ENCODE peak calls at places on chromosomes 11 and 22, in four cellular contexts. One of them, this sample, is unnamed.

GRCh38 chr11:2828585-2829330 is 56.8 kb downstream of the CDKN1C start:
- DNase-seq in H9: no peak
- DNase-seq in AG09309: no peak
- DNase-seq in T-cell: no peak
- DNase-seq in this sample: no peak

GRCh38 chr11:113193077-113193476 is 121.3 kb upstream of the TTC12 start:
- DNase-seq in AG09309: no peak
- DNase-seq in H9: no peak
- DNase-seq in T-cell: no peak
- DNase-seq in this sample: no peak

GRCh38 chr22:23283591-23284503 is 103.5 kb downstream of the BCR start:
- DNase-seq in AG09309: no peak
- DNase-seq in T-cell: no peak
- DNase-seq in H9: no peak
- DNase-seq in this sample: no peak

GRCh38 chr22:38788016-38788415 is 5.9 kb downstream of the DNAL4 start:
- DNase-seq in H9: no peak
- DNase-seq in T-cell: no peak
- DNase-seq in AG09309: no peak
- DNase-seq in this sample: no peak

GRCh38 chr11:43503417-43503816 is 144.7 kb downstream of the TTC17 start:
- DNase-seq in H9: no peak
- DNase-seq in T-cell: no peak
- DNase-seq in AG09309: no peak
- DNase-seq in this sample: no peak

GRCh38 chr11:95067042-95067827 is 516 bp downstream of the SRSF8 start:
- DNase-seq in T-cell: peak; percentile 67
- DNase-seq in H9: peak; percentile 75
- DNase-seq in AG09309: no peak
- DNase-seq in this sample: peak; percentile 89

GRCh38 chr11:131694526-131695424 is 324.4 kb downstream of the NTM start:
- DNase-seq in AG09309: no peak
- DNase-seq in T-cell: peak; percentile 40
- DNase-seq in H9: peak; percentile 92
- DNase-seq in this sample: no peak

GRCh38 chr22:38148252-38148651 is 33.4 kb downstream of the PLA2G6 start:
- DNase-seq in AG09309: peak; percentile 27
- DNase-seq in T-cell: no peak
- DNase-seq in H9: no peak
- DNase-seq in this sample: peak; percentile 24

GRCh38 chr11:22169833-22170232 is 23.1 kb upstream of the ANO5 start:
- DNase-seq in AG09309: no peak
- DNase-seq in H9: no peak
- DNase-seq in T-cell: no peak
- DNase-seq in this sample: no peak

GRCh38 chr11:70567680-70568503 is 169.6 kb downstream of the CTTN start:
- DNase-seq in H9: peak; percentile 60
- DNase-seq in AG09309: no peak
- DNase-seq in T-cell: no peak
- DNase-seq in this sample: no peak

GRCh38 chr22:28923826-28924732 is 40.7 kb downstream of the ZNRF3 start:
- DNase-seq in AG09309: no peak
- DNase-seq in T-cell: no peak
- DNase-seq in H9: no peak
- DNase-seq in this sample: no peak

GRCh38 chr11:35711173-35711910 is 48.8 kb downstream of the TRIM44 start:
- DNase-seq in H9: no peak
- DNase-seq in AG09309: no peak
- DNase-seq in T-cell: no peak
- DNase-seq in this sample: no peak

This sample was measured in suprapubic skin.